ENCODE peak calls at places on chromosomes 5 and 9, in eight cellular contexts. C is colonic mucosa; P is A673; Q is CD8-positive, alpha-beta memory T cell; X is heart left ventricle; B is thoracic aorta; L is aorta; V is Peyer's patch. G is an unnamed sample.

GRCh38 chr5:134511796-134512660 is 13.4 kb upstream of the JADE2 start:
- DNase-seq in Q (no peak), V (peak), C (peak), X (peak), B (no peak), P (no peak), L (peak), G (no peak)

GRCh38 chr9:90343360-90343759 is 299.3 kb downstream of the DIRAS2 start:
- DNase-seq in C (no peak), X (no peak), B (no peak), L (no peak), Q (no peak), V (no peak), P (no peak), G (no peak)

GRCh38 chr5:119389288-119390065 is 33.7 kb downstream of the TNFAIP8 start:
- DNase-seq in Q (no peak), X (no peak), P (no peak), L (no peak), C (no peak), V (no peak), B (no peak), G (no peak)

GRCh38 chr5:72951850-72952468 is 3.9 kb upstream of the FCHO2 start:
- DNase-seq in V (no peak), L (no peak), C (peak), Q (no peak), B (no peak), P (no peak), X (no peak), G (no peak)

GRCh38 chr5:96926275-96926674 is 9.6 kb upstream of the LNPEP start:
- DNase-seq in B (no peak), P (no peak), C (no peak), L (no peak), Q (no peak), X (no peak), V (no peak), G (no peak)

GRCh38 chr5:18394154-18394804 is 760.0 kb downstream of the TAF11L14 start:
- DNase-seq in B (no peak), X (no peak), C (peak), Q (no peak), V (peak), L (no peak), P (peak), G (peak)

GRCh38 chr9:120650352-120650751 is 63.9 kb downstream of the MEGF9 start:
- DNase-seq in C (no peak), L (no peak), Q (no peak), B (no peak), P (no peak), X (no peak), V (no peak), G (no peak)

GRCh38 chr5:34526682-34527305 is 129.3 kb upstream of the RAI14 start:
- DNase-seq in X (no peak), V (no peak), L (no peak), Q (no peak), P (no peak), B (no peak), C (no peak), G (no peak)

GRCh38 chr5:179918742-179919486 is 11.2 kb upstream of the TBC1D9B start:
- DNase-seq in B (no peak), C (no peak), V (no peak), X (no peak), Q (no peak), L (no peak), P (no peak), G (no peak)

GRCh38 chr9:3330792-3331420 is 194.9 kb downstream of the RFX3 start:
- DNase-seq in L (no peak), Q (no peak), X (no peak), V (no peak), B (no peak), C (no peak), P (peak), G (no peak)

GRCh38 chr9:128735373-128735772 is 11.4 kb upstream of the ZDHHC12 start:
- DNase-seq in C (no peak), P (no peak), V (no peak), Q (no peak), L (no peak), X (no peak), B (no peak), G (no peak)

GRCh38 chr5:98940586-98940985 is 11.8 kb upstream of the CHD1 start:
- DNase-seq in L (no peak), B (no peak), V (no peak), P (no peak), Q (no peak), C (no peak), X (no peak), G (no peak)

GRCh38 chr9:137353223-137354152 is 51.4 kb upstream of the NRARP start:
- DNase-seq in P (no peak), C (no peak), L (no peak), B (no peak), V (no peak), X (peak), Q (no peak), G (no peak)

GRCh38 chr9:13901176-13901575 is 412.8 kb downstream of the NFIB start:
- DNase-seq in B (no peak), V (no peak), L (no peak), C (no peak), Q (no peak), P (no peak), X (no peak), G (no peak)

GRCh38 chr5:55141945-55142690 is 17.9 kb upstream of the GPX8 start:
- DNase-seq in C (no peak), X (no peak), V (no peak), P (peak), Q (peak), L (no peak), B (no peak), G (peak)

GRCh38 chr5:14202462-14202861 is 59.3 kb downstream of the TRIO start:
- DNase-seq in Q (no peak), V (no peak), L (no peak), C (no peak), X (no peak), P (peak), B (no peak), G (no peak)

GRCh38 chr5:93311825-93312224 is 269.2 kb downstream of the NR2F1-AS1 start:
- DNase-seq in B (no peak), L (no peak), Q (no peak), C (no peak), P (no peak), V (no peak), X (no peak), G (no peak)

GRCh38 chr9:131603199-131603598 is 57.9 kb downstream of the PRRT1B start:
- DNase-seq in V (no peak), Q (no peak), L (no peak), B (no peak), X (no peak), C (no peak), P (no peak), G (no peak)

GRCh38 chr5:159100022-159100927 is 559 bp upstream of the EBF1 start:
- DNase-seq in C (peak), V (peak), X (peak), P (peak), Q (peak), B (peak), L (peak), G (peak)

GRCh38 chr9:74309654-74310053 is 187.5 kb upstream of the RORB start:
- DNase-seq in X (no peak), P (no peak), L (no peak), V (no peak), Q (no peak), C (no peak), B (no peak), G (no peak)

GRCh38 chr5:80072103-80073073 is 37.2 kb downstream of the THBS4 start:
- DNase-seq in P (no peak), X (no peak), B (no peak), Q (no peak), C (no peak), V (no peak), L (no peak), G (no peak)

GRCh38 chr9:128575469-128575868 is 23.1 kb downstream of the SPTAN1 start:
- DNase-seq in X (no peak), B (no peak), C (peak), P (peak), L (no peak), Q (no peak), V (no peak), G (no peak)

GRCh38 chr5:86679529-86679928 is 61.8 kb downstream of the COX7C start:
- DNase-seq in X (peak), Q (peak), V (no peak), C (peak), P (peak), B (peak), L (peak), G (no peak)

GRCh38 chr9:95444160-95444559 is 72.6 kb downstream of the PTCH1 start:
- DNase-seq in L (no peak), C (no peak), B (no peak), Q (no peak), X (no peak), V (no peak), P (no peak), G (no peak)

GRCh38 chr5:115773010-115773580 is 43.4 kb downstream of the CDO1 start:
- DNase-seq in L (no peak), X (peak), B (no peak), P (no peak), V (no peak), C (no peak), Q (no peak), G (no peak)

GRCh38 chr5:53542917-53543316 is 17.5 kb upstream of the NDUFS4 start:
- DNase-seq in P (no peak), B (no peak), Q (no peak), C (no peak), L (no peak), V (no peak), X (no peak), G (no peak)

GRCh38 chr5:74642543-74642863 is 2.0 kb upstream of the ENC1 start:
- DNase-seq in Q (no peak), X (no peak), P (no peak), C (no peak), B (no peak), V (no peak), L (no peak), G (no peak)

GRCh38 chr5:74648835-74649286 is 8.3 kb upstream of the ENC1 start:
- DNase-seq in Q (peak), C (no peak), B (no peak), L (no peak), X (no peak), V (no peak), P (peak), G (peak)

GRCh38 chr5:74649421-74649973 is 9.0 kb upstream of the ENC1 start:
- DNase-seq in V (no peak), Q (no peak), B (no peak), C (no peak), L (no peak), P (no peak), X (no peak), G (no peak)

GRCh38 chr5:74643160-74643562 is 2.6 kb upstream of the ENC1 start:
- DNase-seq in Q (no peak), V (no peak), P (peak), C (no peak), X (peak), B (no peak), L (no peak), G (no peak)

GRCh38 chr5:74647096-74647495 is 6.6 kb upstream of the ENC1 start:
- DNase-seq in Q (no peak), C (no peak), X (no peak), P (no peak), L (no peak), V (no peak), B (no peak), G (no peak)
- H3K27ac ChIP-seq in Q (no peak), C (no peak), X (no peak), P (no peak), L (no peak), V (no peak), B (no peak), G (no peak)

GRCh38 chr5:32600057-32600622 is 14.8 kb downstream of the SUB1 start:
- DNase-seq in V (no peak), P (no peak), L (no peak), X (no peak), C (no peak), Q (no peak), B (no peak), G (no peak)
- H3K27ac ChIP-seq in V (no peak), P (no peak), L (no peak), X (peak), C (no peak), Q (no peak), B (peak), G (no peak)

GRCh38 chr5:1481266-1481998 is 36.2 kb upstream of the SLC6A3 start:
- DNase-seq in V (no peak), P (no peak), B (no peak), X (peak), L (peak), C (no peak), Q (no peak), G (no peak)

GRCh38 chr5:1480806-1481205 is 35.6 kb upstream of the SLC6A3 start:
- DNase-seq in X (no peak), V (no peak), P (no peak), B (no peak), Q (no peak), L (peak), C (no peak), G (no peak)

GRCh38 chr5:1479581-1480188 is 34.4 kb upstream of the SLC6A3 start:
- DNase-seq in V (peak), Q (peak), B (no peak), X (peak), P (peak), C (no peak), L (peak), G (peak)

GRCh38 chr5:1479066-1479465 is 33.8 kb upstream of the SLC6A3 start:
- DNase-seq in X (no peak), L (no peak), Q (no peak), P (no peak), V (no peak), B (no peak), C (no peak), G (no peak)

GRCh38 chr5:1480217-1480616 is 35.0 kb upstream of the SLC6A3 start:
- DNase-seq in Q (no peak), X (peak), B (no peak), L (peak), V (peak), P (no peak), C (no peak), G (no peak)
- H3K27ac ChIP-seq in Q (no peak), X (peak), B (no peak), L (no peak), V (no peak), P (no peak), C (peak), G (no peak)

GRCh38 chr9:72465602-72466001 is 55.8 kb upstream of the TMC1 start:
- DNase-seq in B (no peak), Q (no peak), X (no peak), V (no peak), P (no peak), L (no peak), C (no peak), G (no peak)
- H3K27ac ChIP-seq in B (no peak), Q (no peak), X (no peak), V (no peak), P (no peak), L (no peak), C (no peak), G (no peak)

GRCh38 chr9:123339666-123340414 is 16.2 kb upstream of the CRB2 start:
- DNase-seq in V (peak), B (no peak), L (peak), C (no peak), X (peak), P (peak), Q (peak), G (no peak)

GRCh38 chr9:123344273-123345096 is 11.5 kb upstream of the CRB2 start:
- DNase-seq in P (no peak), B (no peak), X (no peak), Q (no peak), L (no peak), C (no peak), V (peak), G (no peak)

GRCh38 chr9:123343428-123344272 is 12.3 kb upstream of the CRB2 start:
- DNase-seq in B (no peak), V (peak), P (no peak), X (no peak), C (no peak), L (no peak), Q (no peak), G (no peak)

GRCh38 chr9:123338710-123339665 is 17.0 kb upstream of the CRB2 start:
- DNase-seq in X (peak), V (peak), C (no peak), L (peak), P (no peak), Q (peak), B (no peak), G (peak)

GRCh38 chr9:123342247-123342646 is 13.8 kb upstream of the CRB2 start:
- DNase-seq in P (no peak), B (no peak), Q (no peak), X (no peak), V (no peak), C (no peak), L (no peak), G (no peak)
- H3K27ac ChIP-seq in P (peak), B (no peak), Q (no peak), X (no peak), V (no peak), C (no peak), L (no peak), G (no peak)

DNA sequence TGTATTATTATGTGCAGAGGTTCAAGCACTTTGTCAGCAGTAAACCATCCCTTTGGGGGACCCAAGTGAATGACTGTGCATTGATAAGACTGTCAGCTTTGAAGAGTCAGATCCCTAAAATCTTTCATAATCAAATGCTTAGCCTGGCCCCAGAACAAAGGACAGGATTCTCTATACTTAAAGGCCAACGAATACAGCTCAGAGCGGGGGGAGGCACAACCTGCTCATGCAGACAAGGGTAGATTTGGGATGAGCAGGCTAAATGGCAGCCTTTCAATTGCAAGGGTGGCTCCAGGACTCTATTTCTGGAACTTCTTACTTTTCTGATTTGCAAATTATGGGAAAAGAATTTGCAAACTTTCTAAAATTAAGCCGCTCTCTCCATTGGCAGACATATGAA is 66.4 kb downstream of the ELL2 start:
- DNase-seq in L (no peak), Q (no peak), P (no peak), C (no peak), V (no peak), X (no peak), B (no peak), G (no peak)
- H3K27ac ChIP-seq in L (no peak), Q (no peak), P (no peak), C (no peak), V (no peak), X (no peak), B (no peak), G (no peak)

DNA sequence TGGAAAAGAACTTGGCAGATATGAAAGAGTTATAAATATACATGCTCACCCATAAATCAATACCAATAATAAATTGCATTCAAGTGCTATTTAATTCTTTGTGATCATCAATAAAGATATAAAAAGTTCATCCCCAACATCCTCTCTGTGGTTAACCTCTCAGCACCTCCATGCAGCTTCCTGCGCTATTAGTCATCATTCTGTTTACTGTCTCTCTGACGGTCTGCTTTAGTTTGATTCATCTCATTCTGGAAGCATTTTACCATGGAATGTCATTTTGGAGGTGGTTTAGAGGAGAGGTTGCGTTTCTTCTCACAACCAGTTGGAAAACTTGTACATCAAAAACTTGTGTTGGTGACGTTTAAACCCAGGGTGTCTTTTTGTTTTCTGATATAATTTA is 486.6 kb downstream of the BRINP1 start:
- DNase-seq in V (no peak), L (no peak), P (no peak), X (no peak), Q (no peak), C (no peak), B (no peak), G (no peak)
- H3K27ac ChIP-seq in V (no peak), L (no peak), P (no peak), X (no peak), Q (no peak), C (no peak), B (no peak), G (no peak)

GRCh38 chr5:149380466-149381121 is 1.5 kb upstream of the IL17B start:
- DNase-seq in P (no peak), L (peak), B (peak), V (no peak), C (no peak), Q (no peak), X (no peak), G (no peak)

GRCh38 chr5:149379807-149380374 is 799 bp upstream of the IL17B start:
- DNase-seq in C (no peak), X (no peak), Q (no peak), L (no peak), P (no peak), V (no peak), B (no peak), G (no peak)

GRCh38 chr5:149381986-149382338 is 2.9 kb upstream of the IL17B start:
- DNase-seq in X (peak), V (peak), C (peak), P (peak), Q (peak), B (peak), L (peak), G (peak)

GRCh38 chr5:149382517-149383220 is 3.6 kb upstream of the IL17B start:
- DNase-seq in C (no peak), Q (no peak), X (no peak), B (no peak), P (no peak), L (no peak), V (no peak), G (no peak)

DNA sequence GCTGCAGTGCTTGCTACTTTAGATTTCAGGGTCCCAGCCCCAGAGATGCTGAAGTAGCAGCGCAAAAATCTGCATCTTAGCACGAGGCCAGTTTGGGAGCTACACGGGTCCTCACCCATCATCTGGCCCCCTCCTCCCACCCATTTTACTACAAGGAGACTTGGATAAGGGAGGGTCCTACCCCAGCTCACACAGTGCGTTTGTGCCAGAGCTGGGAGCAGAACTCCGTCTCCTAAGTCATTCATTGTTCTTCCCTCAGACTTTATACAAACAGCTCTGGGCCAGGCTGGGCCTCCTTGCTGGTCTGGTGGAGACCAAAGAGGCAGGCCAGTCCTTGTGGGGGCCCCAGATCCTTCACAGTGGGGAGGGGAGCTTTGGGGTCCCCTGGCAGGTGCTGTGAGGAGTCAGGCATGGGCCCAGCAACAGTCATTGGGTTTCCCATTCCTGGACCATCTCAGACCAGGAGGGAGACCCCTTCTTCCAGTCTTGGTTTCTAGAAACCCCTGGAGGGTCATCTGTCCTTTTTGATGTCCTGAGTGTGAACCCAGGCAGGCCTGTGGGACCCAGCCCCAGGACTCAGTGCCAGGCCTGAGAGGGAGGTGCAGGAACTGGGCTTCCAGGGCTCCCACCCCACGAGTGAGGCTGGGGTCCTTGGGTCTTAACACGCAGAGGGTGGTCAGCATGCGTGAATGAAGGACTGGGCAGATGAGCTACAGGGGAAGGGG is 2.3 kb upstream of the IL17B start:
- DNase-seq in C (no peak), V (no peak), L (no peak), X (no peak), P (no peak), Q (no peak), B (no peak), G (no peak)
- H3K27ac ChIP-seq in C (peak), V (peak), L (peak), X (peak), P (no peak), Q (no peak), B (peak), G (no peak)

GRCh38 chr9:70409800-70410199 is 4.7 kb downstream of the KLF9 start:
- DNase-seq in P (no peak), V (no peak), L (no peak), C (no peak), X (no peak), B (no peak), Q (no peak), G (no peak)
- H3K27ac ChIP-seq in P (no peak), V (peak), L (no peak), C (peak), X (peak), B (no peak), Q (peak), G (peak)

GRCh38 chr9:122246666-122247065 is 17.9 kb upstream of the LHX6 start:
- DNase-seq in L (no peak), P (no peak), Q (no peak), C (no peak), V (no peak), X (no peak), B (no peak), G (no peak)
- H3K27ac ChIP-seq in L (no peak), P (no peak), Q (no peak), C (no peak), V (no peak), X (no peak), B (no peak), G (no peak)